ENCODE peak calls at places on chromosome 16, in seven cellular contexts. One of them, this sample, is unnamed.

GRCh38 chr16:27179500-27180072 is 23.7 kb upstream of the KDM8 start:
- DNase-seq in gastrocnemius medialis: peak; percentile 72
- DNase-seq in GM20000: peak; percentile 86
- DNase-seq in IMR-90: peak; percentile 47
- DNase-seq in PC-9: peak; percentile 55
- DNase-seq in MCF 10A: peak; percentile 60
- DNase-seq in GM12865: peak; percentile 88
- DNase-seq in this sample: peak; percentile 66

GRCh38 chr16:78303946-78304345 is 204.5 kb downstream of the WWOX start:
- DNase-seq in MCF 10A: no peak
- DNase-seq in gastrocnemius medialis: peak; percentile 14
- DNase-seq in GM20000: no peak
- DNase-seq in GM12865: no peak
- DNase-seq in IMR-90: no peak
- DNase-seq in PC-9: no peak
- DNase-seq in this sample: no peak

GRCh38 chr16:66687906-66688625 is 8.5 kb downstream of the CMTM4 start:
- DNase-seq in gastrocnemius medialis: no peak
- DNase-seq in PC-9: no peak
- DNase-seq in IMR-90: no peak
- DNase-seq in GM20000: no peak
- DNase-seq in GM12865: no peak
- DNase-seq in MCF 10A: no peak
- DNase-seq in this sample: no peak

GRCh38 chr16:78297066-78297666 is 197.7 kb downstream of the WWOX start:
- DNase-seq in IMR-90: no peak
- DNase-seq in PC-9: no peak
- DNase-seq in MCF 10A: no peak
- DNase-seq in GM20000: no peak
- DNase-seq in GM12865: no peak
- DNase-seq in gastrocnemius medialis: no peak
- DNase-seq in this sample: no peak

GRCh38 chr16:46916980-46917379 is 32.8 kb downstream of the GPT2 start:
- DNase-seq in gastrocnemius medialis: no peak
- DNase-seq in IMR-90: peak; percentile 15
- DNase-seq in GM20000: no peak
- DNase-seq in PC-9: no peak
- DNase-seq in GM12865: peak; percentile 38
- DNase-seq in MCF 10A: no peak
- DNase-seq in this sample: no peak

GRCh38 chr16:88009566-88010342 is 58.5 kb downstream of the BANP start:
- DNase-seq in IMR-90: peak; percentile 20
- DNase-seq in MCF 10A: no peak
- DNase-seq in PC-9: no peak
- DNase-seq in GM20000: no peak
- DNase-seq in GM12865: no peak
- DNase-seq in gastrocnemius medialis: no peak
- DNase-seq in this sample: peak; percentile 15

GRCh38 chr16:59164461-59164860 is 430.3 kb upstream of the GOT2 start:
- DNase-seq in GM20000: no peak
- DNase-seq in GM12865: no peak
- DNase-seq in PC-9: no peak
- DNase-seq in IMR-90: no peak
- DNase-seq in MCF 10A: peak; percentile 2
- DNase-seq in gastrocnemius medialis: no peak
- DNase-seq in this sample: peak; percentile 1

GRCh38 chr16:86319871-86320270 is 190.5 kb upstream of the FOXF1 start:
- DNase-seq in IMR-90: peak; percentile 38
- DNase-seq in PC-9: no peak
- DNase-seq in GM12865: no peak
- DNase-seq in GM20000: no peak
- DNase-seq in gastrocnemius medialis: no peak
- DNase-seq in MCF 10A: no peak
- DNase-seq in this sample: no peak

GRCh38 chr16:75267631-75268264 is 16.3 kb upstream of the BCAR1 start:
- DNase-seq in PC-9: peak; percentile 84
- DNase-seq in IMR-90: peak; percentile 53
- DNase-seq in GM20000: no peak
- DNase-seq in MCF 10A: peak; percentile 96
- DNase-seq in GM12865: no peak
- DNase-seq in gastrocnemius medialis: peak; percentile 97
- DNase-seq in this sample: peak; percentile 93

GRCh38 chr16:19479302-19479721 is 42.6 kb downstream of the GDE1 start:
- DNase-seq in gastrocnemius medialis: no peak
- DNase-seq in MCF 10A: no peak
- DNase-seq in GM20000: no peak
- DNase-seq in IMR-90: no peak
- DNase-seq in GM12865: no peak
- DNase-seq in PC-9: peak; percentile 73
- DNase-seq in this sample: no peak

GRCh38 chr16:57013268-57013667 is 23.9 kb downstream of the NLRC5 start:
- DNase-seq in GM12865: no peak
- DNase-seq in IMR-90: peak; percentile 71
- DNase-seq in GM20000: no peak
- DNase-seq in gastrocnemius medialis: no peak
- DNase-seq in MCF 10A: no peak
- DNase-seq in PC-9: peak; percentile 94
- DNase-seq in this sample: peak; percentile 46

GRCh38 chr16:67558859-67559258 is 3.5 kb upstream of the CTCF start:
- DNase-seq in gastrocnemius medialis: no peak
- DNase-seq in GM20000: no peak
- DNase-seq in GM12865: no peak
- DNase-seq in IMR-90: no peak
- DNase-seq in PC-9: no peak
- DNase-seq in MCF 10A: no peak
- DNase-seq in this sample: no peak

GRCh38 chr16:71428883-71429282 is 13.0 kb downstream of the TLE7 start:
- DNase-seq in PC-9: no peak
- DNase-seq in gastrocnemius medialis: no peak
- DNase-seq in MCF 10A: no peak
- DNase-seq in GM20000: no peak
- DNase-seq in GM12865: no peak
- DNase-seq in IMR-90: no peak
- DNase-seq in this sample: no peak

GRCh38 chr16:87138316-87138715 is 178.9 kb downstream of the C16orf95 start:
- DNase-seq in GM12865: no peak
- DNase-seq in GM20000: no peak
- DNase-seq in gastrocnemius medialis: no peak
- DNase-seq in PC-9: no peak
- DNase-seq in IMR-90: no peak
- DNase-seq in MCF 10A: no peak
- DNase-seq in this sample: no peak

GRCh38 chr16:85650864-85651811 is 37.6 kb downstream of the GINS2 start:
- DNase-seq in MCF 10A: no peak
- DNase-seq in gastrocnemius medialis: no peak
- DNase-seq in GM12865: no peak
- DNase-seq in PC-9: no peak
- DNase-seq in IMR-90: no peak
- DNase-seq in GM20000: no peak
- DNase-seq in this sample: no peak

GRCh38 chr16:12541672-12542071 is 262.0 kb downstream of the CPPED1 start:
- DNase-seq in MCF 10A: no peak
- DNase-seq in GM20000: no peak
- DNase-seq in gastrocnemius medialis: no peak
- DNase-seq in GM12865: no peak
- DNase-seq in PC-9: no peak
- DNase-seq in IMR-90: no peak
- DNase-seq in this sample: no peak

GRCh38 chr16:79381552-79382042 is 218.9 kb downstream of the MAF start:
- DNase-seq in GM20000: no peak
- DNase-seq in IMR-90: no peak
- DNase-seq in GM12865: no peak
- DNase-seq in PC-9: no peak
- DNase-seq in MCF 10A: no peak
- DNase-seq in gastrocnemius medialis: peak; percentile 36
- DNase-seq in this sample: no peak

GRCh38 chr16:3822366-3823045 is 58.0 kb downstream of the CREBBP start:
- DNase-seq in GM20000: no peak
- DNase-seq in MCF 10A: peak; percentile 25
- DNase-seq in gastrocnemius medialis: no peak
- DNase-seq in PC-9: no peak
- DNase-seq in GM12865: no peak
- DNase-seq in IMR-90: peak; percentile 20
- DNase-seq in this sample: peak; percentile 66

GRCh38 chr16:87322360-87322759 is 5.2 kb upstream of the C16orf95 start:
- DNase-seq in GM20000: no peak
- DNase-seq in IMR-90: no peak
- DNase-seq in gastrocnemius medialis: no peak
- DNase-seq in GM12865: no peak
- DNase-seq in MCF 10A: no peak
- DNase-seq in PC-9: no peak
- DNase-seq in this sample: no peak

GRCh38 chr16:58036943-58037342 is 11.4 kb downstream of the MMP15 start:
- DNase-seq in IMR-90: no peak
- DNase-seq in GM12865: no peak
- DNase-seq in gastrocnemius medialis: no peak
- DNase-seq in PC-9: peak; percentile 8
- DNase-seq in MCF 10A: no peak
- DNase-seq in GM20000: no peak
- DNase-seq in this sample: no peak

GRCh38 chr16:58034786-58035185 is 9.2 kb downstream of the MMP15 start:
- DNase-seq in MCF 10A: no peak
- DNase-seq in GM12865: no peak
- DNase-seq in GM20000: no peak
- DNase-seq in IMR-90: no peak
- DNase-seq in PC-9: no peak
- DNase-seq in gastrocnemius medialis: no peak
- DNase-seq in this sample: no peak

GRCh38 chr16:58037365-58038057 is 12.0 kb downstream of the MMP15 start:
- DNase-seq in PC-9: no peak
- DNase-seq in gastrocnemius medialis: no peak
- DNase-seq in GM20000: peak; percentile 15
- DNase-seq in IMR-90: no peak
- DNase-seq in GM12865: no peak
- DNase-seq in MCF 10A: no peak
- DNase-seq in this sample: no peak

GRCh38 chr16:58034128-58034685 is 8.7 kb downstream of the MMP15 start:
- DNase-seq in MCF 10A: no peak
- DNase-seq in IMR-90: no peak
- DNase-seq in PC-9: peak; percentile 6
- DNase-seq in GM12865: no peak
- DNase-seq in GM20000: no peak
- DNase-seq in gastrocnemius medialis: no peak
- DNase-seq in this sample: no peak

DNA sequence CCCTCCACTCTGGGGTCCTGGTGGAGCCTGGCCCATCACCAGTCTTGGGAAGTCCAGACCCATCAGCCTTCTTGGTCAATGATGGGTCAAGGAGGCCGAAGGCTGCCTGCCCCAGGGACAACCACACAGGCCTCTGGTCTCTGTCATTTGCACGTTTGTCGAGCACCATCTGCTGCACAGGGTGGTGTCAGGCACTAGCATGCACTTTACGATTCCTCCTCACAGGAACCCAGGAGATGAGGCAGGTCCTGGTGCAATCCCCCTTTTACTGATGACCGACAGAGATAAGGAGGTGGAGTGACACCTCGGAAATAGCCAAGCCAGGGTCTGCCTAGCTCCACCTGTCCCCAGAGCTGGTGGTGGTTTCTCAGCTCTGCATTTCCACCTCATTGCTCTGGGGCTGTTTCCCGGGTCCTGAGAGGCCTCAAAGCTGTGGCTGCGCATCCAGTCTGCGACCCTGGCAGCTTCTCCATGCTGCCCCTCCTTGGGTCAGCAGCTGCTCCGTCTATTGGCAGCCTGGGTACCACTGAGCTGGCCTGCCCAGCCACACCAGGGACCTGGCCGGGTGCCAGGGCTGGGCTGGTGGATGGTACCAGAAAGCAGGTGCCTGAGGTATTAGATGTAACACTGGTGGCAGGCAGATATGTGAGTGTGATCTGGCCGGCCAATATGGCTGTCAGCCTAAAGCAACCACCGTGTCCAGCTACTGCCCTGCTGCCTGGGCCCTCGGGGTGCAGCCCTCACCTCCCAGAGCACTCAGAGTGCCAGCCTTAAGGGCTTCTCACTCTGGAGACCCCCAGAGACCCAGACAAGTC is 10.0 kb downstream of the MMP15 start:
- DNase-seq in GM12865: no peak
- DNase-seq in MCF 10A: no peak
- DNase-seq in GM20000: no peak
- DNase-seq in PC-9: peak; percentile 18
- DNase-seq in gastrocnemius medialis: no peak
- DNase-seq in IMR-90: no peak
- DNase-seq in this sample: no peak
- TF ChIP-seq CTCF in GM12865: no peak
- TF ChIP-seq CTCF in MCF 10A: no peak
- TF ChIP-seq CTCF in GM20000: no peak
- TF ChIP-seq CTCF in PC-9: no peak
- TF ChIP-seq CTCF in gastrocnemius medialis: no peak
- TF ChIP-seq CTCF in IMR-90: no peak
- TF ChIP-seq CTCF in this sample: no peak

GRCh38 chr16:80802902-80803301 is 1.5 kb downstream of the CDYL2 start:
- DNase-seq in GM12865: no peak
- DNase-seq in IMR-90: no peak
- DNase-seq in PC-9: no peak
- DNase-seq in MCF 10A: no peak
- DNase-seq in GM20000: no peak
- DNase-seq in gastrocnemius medialis: no peak
- DNase-seq in this sample: no peak
- TF ChIP-seq CTCF in GM12865: no peak
- TF ChIP-seq CTCF in IMR-90: no peak
- TF ChIP-seq CTCF in PC-9: no peak
- TF ChIP-seq CTCF in MCF 10A: no peak
- TF ChIP-seq CTCF in GM20000: no peak
- TF ChIP-seq CTCF in gastrocnemius medialis: no peak
- TF ChIP-seq CTCF in this sample: no peak

DNA sequence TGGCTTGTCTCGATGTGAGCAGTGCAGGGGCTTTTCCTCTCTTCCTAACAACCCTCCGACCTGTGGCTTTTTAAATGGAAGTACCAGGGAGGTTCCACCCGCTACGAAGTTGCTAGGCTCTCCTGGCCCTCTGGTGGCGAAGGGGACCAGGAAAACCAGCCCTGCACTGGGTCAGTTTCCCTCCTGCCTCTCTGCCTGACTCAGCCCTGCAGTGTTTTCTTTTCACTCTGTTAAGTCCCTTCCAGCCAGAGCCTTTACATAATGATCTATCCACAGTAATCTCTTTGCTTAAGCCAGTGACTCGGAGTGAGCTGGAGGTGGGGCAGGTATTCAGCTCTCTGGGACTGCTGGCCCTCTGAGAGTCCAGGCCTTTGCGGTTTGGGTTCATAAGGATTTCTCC is 331.3 kb upstream of the EEF2KMT start:
- DNase-seq in GM20000: no peak
- DNase-seq in PC-9: no peak
- DNase-seq in gastrocnemius medialis: no peak
- DNase-seq in IMR-90: no peak
- DNase-seq in MCF 10A: no peak
- DNase-seq in GM12865: peak; percentile 8
- DNase-seq in this sample: no peak
- TF ChIP-seq CTCF in GM20000: no peak
- TF ChIP-seq CTCF in PC-9: no peak
- TF ChIP-seq CTCF in gastrocnemius medialis: no peak
- TF ChIP-seq CTCF in IMR-90: no peak
- TF ChIP-seq CTCF in MCF 10A: no peak
- TF ChIP-seq CTCF in GM12865: no peak
- TF ChIP-seq CTCF in this sample: no peak

DNA sequence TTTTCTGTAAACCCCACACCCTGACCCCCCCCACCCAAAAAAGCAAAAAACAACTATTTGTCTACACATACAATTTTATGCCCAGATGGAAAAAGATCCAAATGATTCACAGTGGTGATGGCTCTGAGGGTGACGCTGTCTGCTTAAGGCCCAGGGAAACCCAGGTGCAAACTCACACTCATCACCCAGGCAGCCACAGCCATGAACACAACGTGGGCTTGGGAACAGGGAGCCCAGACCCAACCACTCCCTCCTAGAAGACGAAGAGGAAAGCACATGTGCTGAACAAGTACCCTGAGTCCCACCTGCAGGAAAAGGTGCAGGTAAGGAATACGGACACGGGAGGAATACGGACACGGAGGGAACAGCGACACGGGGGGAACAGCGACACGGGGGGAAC is 5.4 kb downstream of the HBQ1 start:
- DNase-seq in PC-9: no peak
- DNase-seq in GM12865: no peak
- DNase-seq in IMR-90: no peak
- DNase-seq in gastrocnemius medialis: no peak
- DNase-seq in GM20000: no peak
- DNase-seq in MCF 10A: no peak
- DNase-seq in this sample: no peak
- TF ChIP-seq CTCF in PC-9: no peak
- TF ChIP-seq CTCF in GM12865: no peak
- TF ChIP-seq CTCF in IMR-90: no peak
- TF ChIP-seq CTCF in gastrocnemius medialis: no peak
- TF ChIP-seq CTCF in GM20000: no peak
- TF ChIP-seq CTCF in MCF 10A: no peak
- TF ChIP-seq CTCF in this sample: no peak

This sample was measured in epithelial cell of esophagus.